ENCODE peak calls at places on chromosomes 5 and 9, in four cellular contexts. X is stimulated activated CD4-positive, alpha-beta T cell treated with anti-CD3 and anti-CD28 coated beads, Interleukin-1b, Interleukin-23, amount 100 ng/mL, for 48 hours; R is uterus; I is aorta. O is an unnamed sample.

GRCh38 chr5:161027763-161028162 is 175.8 kb upstream of the ATP10B start:
- DNase-seq in X (no peak), R (no peak), I (no peak), O (no peak)

GRCh38 chr5:154095819-154096380 is 57.1 kb downstream of the MFAP3 start:
- DNase-seq in X (no peak), R (no peak), I (no peak), O (peak; percentile 64)

GRCh38 chr9:87039809-87040392 is 92.6 kb upstream of the GAS1 start:
- DNase-seq in X (no peak), R (no peak), I (no peak), O (no peak)

GRCh38 chr5:171494452-171495121 is 75.1 kb downstream of the FGF18 start:
- DNase-seq in X (no peak), R (peak; percentile 89), I (peak; percentile 85), O (peak; percentile 87)

GRCh38 chr5:57842376-57843015 is 359.9 kb upstream of the ACTBL2 start:
- DNase-seq in X (no peak), R (no peak), I (no peak), O (no peak)

GRCh38 chr5:103808464-103809106 is 246.0 kb upstream of the NUDT12 start:
- DNase-seq in X (no peak), R (no peak), I (no peak), O (peak; percentile 44)

GRCh38 chr5:123176224-123176937 is 87.3 kb downstream of the PRDM6 start:
- DNase-seq in X (no peak), R (no peak), I (no peak), O (no peak)

GRCh38 chr5:91598216-91598615 is 215.1 kb upstream of the ARRDC3 start:
- DNase-seq in X (no peak), R (no peak), I (no peak), O (no peak)

GRCh38 chr5:37839441-37840035 is 303 bp downstream of the GDNF start:
- DNase-seq in X (no peak), R (peak; percentile 34), I (no peak), O (peak; percentile 69)

GRCh38 chr9:72856985-72857631 is 95.7 kb downstream of the ALDH1A1 start:
- DNase-seq in X (no peak), R (peak; percentile 47), I (no peak), O (no peak)

GRCh38 chr5:116133281-116133680 is 48.5 kb downstream of the COMMD10 start:
- DNase-seq in X (no peak), R (no peak), I (no peak), O (no peak)

GRCh38 chr5:74951855-74952254 is 85.7 kb upstream of the FAM169A start:
- DNase-seq in X (no peak), R (no peak), I (no peak), O (no peak)

GRCh38 chr9:127793093-127793708 is 7.4 kb downstream of the CDK9 start:
- DNase-seq in X (no peak), R (no peak), I (no peak), O (no peak)

GRCh38 chr5:122258241-122258640 is 53.8 kb upstream of the SNCAIP start:
- DNase-seq in X (no peak), R (no peak), I (no peak), O (no peak)

GRCh38 chr9:100474082-100474949 is 1.4 kb downstream of the TMEFF1 start:
- DNase-seq in X (no peak), R (no peak), I (no peak), O (no peak)

GRCh38 chr9:20996809-20997208 is 34.6 kb downstream of the HACD4 start:
- DNase-seq in X (no peak), R (no peak), I (no peak), O (no peak)

GRCh38 chr5:76958976-76959767 is 6.3 kb downstream of the CRHBP start:
- DNase-seq in X (no peak), R (no peak), I (no peak), O (no peak)

GRCh38 chr5:134437340-134438267 is 25.9 kb upstream of the CDKN2AIPNL start:
- DNase-seq in X (no peak), R (no peak), I (no peak), O (peak; percentile 85)

GRCh38 chr9:26888271-26888670 is 4.3 kb downstream of the CAAP1 start:
- DNase-seq in X (no peak), R (no peak), I (no peak), O (no peak)

GRCh38 chr9:100595391-100596199 is 17.7 kb downstream of the CAVIN4 start:
- DNase-seq in X (no peak), R (no peak), I (no peak), O (no peak)